ENCODE peak calls at places on chromosome 13, in six cellular contexts. G is K562, D is H1, T is HepG2, M is GM12891, E is GM12878. N is an unnamed sample.
A peak's percentile ranks its signal among the peaks of the same experiment; 100 is the strongest.

GRCh38 chr13:76696370-76696769 is 189.8 kb downstream of the KCTD12 start:
- DNase-seq in G (no peak), D (no peak), T (peak; percentile 40), M (no peak), E (no peak), N (no peak)

GRCh38 chr13:66071018-66071417 is 1159.1 kb downstream of the PCDH9 start:
- DNase-seq in G (no peak), D (no peak), T (no peak), M (no peak), E (no peak), N (no peak)

GRCh38 chr13:112065521-112065866 is 1.5 kb upstream of the SOX1 start:
- DNase-seq in G (no peak), D (peak; percentile 44), T (no peak), M (no peak), E (no peak), N (no peak)

GRCh38 chr13:24644051-24644450 is 36.2 kb upstream of the ATP12A start:
- DNase-seq in G (no peak), D (no peak), T (no peak), M (no peak), E (no peak), N (no peak)

GRCh38 chr13:51009597-51009996 is 100.0 kb downstream of the RNASEH2B start:
- DNase-seq in G (no peak), D (no peak), T (no peak), M (no peak), E (no peak), N (no peak)

GRCh38 chr13:108120332-108120731 is 95.0 kb downstream of the LIG4 start:
- DNase-seq in G (no peak), D (no peak), T (no peak), M (no peak), E (no peak), N (no peak)

GRCh38 chr13:52760078-52760477 is 20.5 kb upstream of the CNMD start:
- DNase-seq in G (no peak), D (no peak), T (no peak), M (no peak), E (no peak), N (no peak)

GRCh38 chr13:92590503-92590908 is 636.1 kb upstream of the GPC6 start:
- DNase-seq in G (no peak), D (no peak), T (no peak), M (no peak), E (no peak), N (no peak)

GRCh38 chr13:23289917-23290357 is 109.2 kb downstream of the SGCG start:
- DNase-seq in G (no peak), D (no peak), T (no peak), M (no peak), E (no peak), N (no peak)
- TF ChIP-seq POLR2A in G (no peak), D (no peak), T (no peak), M (no peak), E (no peak), N (no peak)

GRCh38 chr13:99517577-99517976 is 16.3 kb downstream of the TM9SF2 start:
- DNase-seq in G (no peak), D (no peak), T (no peak), M (no peak), E (no peak), N (no peak)

GRCh38 chr13:99522288-99522687 is 21.0 kb downstream of the TM9SF2 start:
- DNase-seq in G (no peak), D (no peak), T (no peak), M (no peak), E (no peak), N (no peak)

GRCh38 chr13:99517984-99518383 is 16.7 kb downstream of the TM9SF2 start:
- DNase-seq in G (no peak), D (no peak), T (no peak), M (no peak), E (no peak), N (no peak)

GRCh38 chr13:99516153-99516929 is 15.1 kb downstream of the TM9SF2 start:
- DNase-seq in G (no peak), D (no peak), T (no peak), M (no peak), E (no peak), N (no peak)
- TF ChIP-seq TAF1 in G (no peak), D (no peak), T (no peak), M (no peak), E (no peak), N (no peak)

GRCh38 chr13:87582399-87582798 is 88.8 kb upstream of the SLITRK5 start:
- DNase-seq in G (no peak), D (no peak), T (no peak), M (no peak), E (no peak), N (no peak)
- TF ChIP-seq POLR2A in G (no peak), D (no peak), T (no peak), M (no peak), E (no peak), N (no peak)

GRCh38 chr13:113539176-113539575 is 45.4 kb upstream of the TFDP1 start:
- DNase-seq in G (no peak), D (no peak), T (no peak), M (no peak), E (no peak), N (no peak)

GRCh38 chr13:113537909-113538688 is 46.5 kb upstream of the TFDP1 start:
- DNase-seq in G (no peak), D (no peak), T (no peak), M (no peak), E (no peak), N (no peak)

GRCh38 chr13:113537205-113537604 is 46.7 kb upstream of the DCUN1D2 start:
- DNase-seq in G (no peak), D (no peak), T (no peak), M (no peak), E (no peak), N (no peak)

GRCh38 chr13:113539822-113540221 is 44.7 kb upstream of the TFDP1 start:
- DNase-seq in G (no peak), D (no peak), T (no peak), M (no peak), E (no peak), N (no peak)

DNA sequence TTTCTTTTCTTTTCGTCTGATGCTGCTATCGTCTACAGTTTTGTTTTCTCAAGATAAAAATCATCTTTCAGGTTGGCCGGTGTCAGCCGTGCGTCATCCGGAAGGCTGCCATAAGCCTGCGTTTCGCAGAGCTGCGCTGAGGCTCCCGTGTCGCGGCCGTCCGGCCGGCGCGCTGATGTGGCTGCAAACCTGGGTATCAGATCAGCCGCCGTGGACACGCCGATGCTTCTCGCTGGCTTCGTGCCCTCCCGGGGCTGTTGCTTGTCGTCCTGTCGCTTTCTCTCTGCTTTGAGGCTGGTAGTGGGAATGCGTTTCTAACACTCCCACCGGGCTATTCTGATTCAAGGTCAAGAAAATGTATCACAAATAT is 45.9 kb upstream of the TFDP1 start:
- DNase-seq in G (no peak), D (no peak), T (no peak), M (no peak), E (no peak), N (no peak)
- TF ChIP-seq TAF1 in G (no peak), D (no peak), T (no peak), M (no peak), E (no peak), N (no peak)

GRCh38 chr13:45340422-45341033 is 455 bp downstream of the TPT1 start:
- DNase-seq in G (peak; percentile 70), D (peak; percentile 79), T (peak; percentile 77), M (peak; percentile 52), E (no peak), N (peak; percentile 49)
- TF ChIP-seq POLR2A in G (peak; percentile 79), D (no peak), T (no peak), M (no peak), E (no peak), N (no peak)

GRCh38 chr13:30192320-30193093 is 114.8 kb downstream of the KATNAL1 start:
- DNase-seq in G (no peak), D (no peak), T (no peak), M (no peak), E (peak; percentile 21), N (no peak)
- TF ChIP-seq TAF1 in G (no peak), D (no peak), T (no peak), M (no peak), E (no peak), N (no peak)

GRCh38 chr13:33076451-33076992 is 60.3 kb downstream of the KL start:
- DNase-seq in G (no peak), D (no peak), T (no peak), M (no peak), E (no peak), N (no peak)
- TF ChIP-seq POLR2A in G (no peak), D (no peak), T (no peak), M (no peak), E (no peak), N (no peak)

GRCh38 chr13:34578471-34578870 is 363.6 kb upstream of the NBEA start:
- DNase-seq in G (no peak), D (no peak), T (no peak), M (no peak), E (no peak), N (no peak)
- TF ChIP-seq TAF1 in G (no peak), D (no peak), T (no peak), M (no peak), E (no peak), N (no peak)

GRCh38 chr13:110559986-110560385 is 1.5 kb downstream of the RAB20 start:
- DNase-seq in G (no peak), D (no peak), T (no peak), M (no peak), E (no peak), N (no peak)
- TF ChIP-seq POLR2A in G (no peak), D (no peak), T (no peak), M (no peak), E (no peak), N (no peak)

GRCh38 chr13:32159147-32159869 is 127.7 kb downstream of the FRY start:
- DNase-seq in G (no peak), D (no peak), T (no peak), M (no peak), E (no peak), N (no peak)

GRCh38 chr13:32165791-32166190 is 134.2 kb downstream of the FRY start:
- DNase-seq in G (no peak), D (no peak), T (no peak), M (no peak), E (no peak), N (no peak)

GRCh38 chr13:32168136-32168535 is 136.6 kb downstream of the FRY start:
- DNase-seq in G (no peak), D (no peak), T (peak; percentile 9), M (no peak), E (no peak), N (no peak)

DNA sequence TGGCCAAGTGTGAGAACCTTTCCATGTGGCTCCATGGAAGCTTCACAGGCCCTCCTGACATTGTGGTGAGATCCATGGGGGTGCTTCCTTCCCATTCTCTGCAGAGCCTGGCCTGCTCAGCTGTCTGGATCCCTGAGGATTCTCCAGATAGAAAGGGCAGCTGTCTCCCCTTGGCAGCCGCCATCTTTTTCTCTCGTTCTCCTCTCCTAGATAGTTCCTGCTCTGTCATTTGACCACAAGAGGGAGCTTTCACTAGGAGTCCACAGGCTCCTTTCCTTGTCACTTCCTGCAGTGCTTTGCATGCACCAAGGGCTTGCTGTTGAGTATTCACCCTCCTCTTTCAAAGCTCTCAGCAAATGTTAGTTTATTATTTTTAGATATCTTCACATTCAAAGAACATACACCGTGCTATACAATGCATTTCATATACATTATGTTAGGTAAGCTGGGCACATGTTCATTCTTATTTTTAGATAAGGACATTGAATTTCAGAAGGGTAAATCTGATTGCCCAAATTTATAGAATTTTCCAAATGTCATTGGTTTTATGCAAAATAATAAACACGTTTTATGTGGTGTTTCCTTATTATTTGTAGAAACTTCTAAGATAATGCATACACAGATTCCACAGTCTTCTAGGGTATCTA is 133.2 kb downstream of the FRY start:
- DNase-seq in G (peak; percentile 54), D (peak; percentile 58), T (peak; percentile 69), M (no peak), E (peak; percentile 11), N (no peak)
- TF ChIP-seq TAF1 in G (no peak), D (no peak), T (no peak), M (no peak), E (no peak), N (no peak)

N was measured in GM12892.